ENCODE peak calls at places on chromosome 15, in six cellular contexts. P, A, L, G, M and C are unnamed samples.

GRCh38 chr15:70242962-70243685 is 145.4 kb upstream of the TLE3 start:
- DNase-seq in G (no peak), L (no peak), M (no peak), P (no peak), A (no peak), C (no peak)

GRCh38 chr15:55343168-55343567 is 24.1 kb downstream of the PIGB start:
- DNase-seq in L (no peak), M (no peak), P (no peak), G (no peak), A (no peak), C (no peak)

GRCh38 chr15:94193906-94194305 is 37.5 kb upstream of the MCTP2 start:
- DNase-seq in M (no peak), G (no peak), P (no peak), A (no peak), L (no peak), C (no peak)

GRCh38 chr15:99682455-99682854 is 50.8 kb downstream of the LYSMD4 start:
- DNase-seq in P (no peak), L (no peak), G (peak), A (no peak), M (peak), C (peak)

GRCh38 chr15:55494927-55495326 is 13.1 kb downstream of the DNAAF4 start:
- DNase-seq in A (no peak), G (no peak), L (no peak), P (no peak), M (no peak), C (no peak)

GRCh38 chr15:39920510-39921273 is 626 bp upstream of the GPR176 start:
- DNase-seq in L (peak), P (peak), M (peak), G (peak), A (peak), C (peak)

GRCh38 chr15:25619761-25620160 is 180.9 kb upstream of the UBE3A start:
- DNase-seq in P (no peak), L (no peak), G (no peak), M (no peak), A (no peak), C (no peak)

GRCh38 chr15:66783327-66784124 is 81.5 kb downstream of the SMAD6 start:
- DNase-seq in L (no peak), M (no peak), G (no peak), P (no peak), A (no peak), C (no peak)

GRCh38 chr15:32824777-32825176 is 107.0 kb downstream of the GREM1 start:
- DNase-seq in G (peak), A (no peak), L (no peak), M (peak), P (no peak), C (no peak)

GRCh38 chr15:68612979-68613740 is 34.4 kb downstream of the CORO2B start:
- DNase-seq in A (no peak), M (peak), L (no peak), G (peak), P (no peak), C (no peak)

GRCh38 chr15:57772223-57772957 is 65.9 kb downstream of the POLR2M start:
- DNase-seq in G (peak), A (no peak), P (no peak), L (no peak), M (peak), C (no peak)

GRCh38 chr15:37045859-37046318 is 54.5 kb downstream of the MEIS2 start:
- DNase-seq in L (no peak), G (no peak), A (no peak), P (no peak), M (no peak), C (no peak)

DNA sequence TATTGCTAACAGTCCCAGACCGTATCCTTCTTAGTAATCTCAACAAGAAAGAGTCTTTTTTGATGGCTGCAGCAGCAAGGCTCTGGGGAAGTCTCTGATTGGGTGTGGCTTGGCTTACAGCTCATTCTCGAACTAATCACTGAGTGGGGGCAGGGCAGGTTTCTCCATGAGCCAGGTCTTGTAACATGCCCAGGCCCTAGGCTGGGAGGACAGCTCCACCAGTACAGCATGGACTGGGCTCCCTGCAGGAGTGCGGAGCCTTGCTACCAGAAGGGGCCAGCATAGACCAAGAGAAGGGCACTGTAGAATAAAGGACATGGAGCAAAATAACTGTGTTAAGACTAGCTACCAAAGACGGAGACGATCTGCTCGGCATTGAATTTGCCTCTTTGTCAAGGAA is 7.2 kb downstream of the CD276 start:
- DNase-seq in P (peak), M (peak), L (no peak), A (no peak), G (peak), C (peak)
- TF ChIP-seq CTCF in P (no peak), M (no peak), L (no peak), A (no peak), G (peak), C (no peak)

GRCh38 chr15:90379263-90379662 is 8.8 kb upstream of the IQGAP1 start:
- DNase-seq in P (no peak), L (no peak), M (no peak), G (no peak), A (no peak), C (no peak)

GRCh38 chr15:90387534-90388461 is at the start of gene IQGAP1:
- DNase-seq in M (peak), G (peak), L (peak), P (peak), A (peak), C (peak)

GRCh38 chr15:90386221-90386620 is 1.8 kb upstream of the IQGAP1 start:
- DNase-seq in P (no peak), G (no peak), L (no peak), A (no peak), M (no peak), C (no peak)

GRCh38 chr15:90381515-90381914 is 6.5 kb upstream of the IQGAP1 start:
- DNase-seq in G (no peak), A (no peak), M (no peak), L (no peak), P (no peak), C (no peak)

DNA sequence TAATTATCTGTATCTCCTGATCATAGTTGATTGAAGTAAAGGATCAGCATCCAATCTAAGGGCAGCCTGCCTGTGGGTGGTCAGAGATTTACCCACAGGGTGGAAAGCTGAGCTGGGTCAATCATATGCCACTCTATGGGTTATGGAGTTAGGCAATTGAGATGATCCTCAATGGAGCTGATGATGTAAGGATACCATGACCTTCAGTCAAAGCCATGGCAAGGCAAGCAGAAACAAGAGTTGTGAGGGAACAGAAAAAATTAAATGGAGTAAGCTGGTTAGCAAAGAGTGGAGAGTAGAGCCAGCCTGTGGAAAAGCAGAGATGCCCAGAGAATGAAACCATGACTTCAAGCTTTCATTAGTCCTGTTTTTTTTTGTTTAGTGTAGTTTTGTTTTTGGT is 5.7 kb upstream of the IQGAP1 start:
- DNase-seq in A (no peak), L (no peak), G (no peak), P (no peak), M (no peak), C (no peak)
- TF ChIP-seq CTCF in A (no peak), L (no peak), G (no peak), P (no peak), M (no peak), C (no peak)

GRCh38 chr15:79316864-79317263 is 6.0 kb downstream of the TMED3 start:
- DNase-seq in G (no peak), L (no peak), M (no peak), A (no peak), P (no peak), C (no peak)
- TF ChIP-seq CTCF in G (no peak), L (no peak), M (no peak), A (no peak), P (no peak), C (no peak)

GRCh38 chr15:96353931-96354730 is 23.6 kb downstream of the NR2F2 start:
- DNase-seq in P (no peak), A (peak), L (peak), G (peak), M (no peak), C (no peak)
- TF ChIP-seq CTCF in P (no peak), A (peak), L (peak), G (peak), M (peak), C (peak)

DNA sequence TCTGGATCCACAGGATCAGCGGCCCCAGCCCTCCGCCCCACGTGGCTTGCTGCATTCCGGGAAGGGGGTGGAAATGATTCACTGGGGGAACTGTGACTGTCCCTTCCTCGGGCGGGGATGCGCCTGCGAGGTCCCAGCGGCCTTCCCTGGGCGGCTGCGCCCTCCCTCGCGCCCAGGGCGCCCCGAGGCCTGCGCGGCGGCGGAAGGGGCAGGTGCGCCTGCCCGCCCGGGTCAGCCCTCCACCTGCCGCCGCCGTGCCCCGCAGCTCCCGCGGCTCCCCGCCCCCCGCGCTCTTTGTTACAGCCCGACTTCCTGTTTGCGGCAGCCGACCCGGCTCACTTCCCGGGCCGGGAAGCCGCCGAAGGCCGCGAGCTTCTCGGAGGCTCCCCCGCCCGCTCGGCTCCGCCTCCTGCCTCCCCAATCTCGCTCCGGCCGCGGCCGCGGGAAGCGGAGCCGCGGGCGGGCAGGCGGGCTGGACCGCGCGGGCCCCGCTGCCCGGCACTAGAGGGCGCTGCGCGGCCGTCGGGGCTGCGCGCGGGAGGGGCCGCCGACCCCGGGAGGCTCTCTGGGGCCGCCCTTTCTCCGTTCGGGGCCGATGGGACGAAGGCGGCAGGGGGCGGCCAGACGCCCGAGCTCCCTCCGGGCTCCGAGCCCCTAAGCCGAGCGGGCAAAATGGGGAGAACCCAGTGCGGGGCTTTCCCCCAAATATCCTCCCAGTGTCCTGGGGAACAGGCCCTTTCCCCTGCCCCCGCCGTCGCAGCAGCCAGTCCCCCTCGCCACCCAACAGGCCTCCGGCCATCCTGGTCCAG is 11.5 kb upstream of the CHAC1 start:
- DNase-seq in G (peak), L (peak), P (peak), M (peak), A (no peak), C (no peak)
- TF ChIP-seq CTCF in G (peak), L (peak), P (peak), M (peak), A (peak), C (no peak)

DNA sequence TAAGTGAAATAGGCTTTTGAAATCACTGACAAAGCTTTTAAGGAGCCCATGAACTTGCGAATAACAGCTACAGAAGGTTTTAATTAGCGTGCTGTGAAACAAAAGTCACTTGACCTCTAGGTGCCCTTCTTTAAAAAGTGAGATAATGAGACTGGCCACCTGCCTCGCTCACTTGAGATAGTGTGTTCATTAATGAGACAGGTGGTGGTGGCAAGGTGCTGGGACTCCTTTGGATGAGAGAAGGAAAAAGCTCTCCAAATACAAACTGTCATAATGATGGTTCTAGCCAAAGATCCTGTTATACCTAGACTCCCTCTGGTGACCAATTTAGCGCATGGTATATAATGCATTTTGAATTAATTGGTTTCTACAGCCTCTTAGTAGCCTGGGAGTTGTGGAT is 22.7 kb upstream of the IREB2 start:
- DNase-seq in P (no peak), A (no peak), G (peak), L (no peak), M (peak), C (no peak)
- TF ChIP-seq CTCF in P (no peak), A (peak), G (peak), L (peak), M (peak), C (peak)

DNA sequence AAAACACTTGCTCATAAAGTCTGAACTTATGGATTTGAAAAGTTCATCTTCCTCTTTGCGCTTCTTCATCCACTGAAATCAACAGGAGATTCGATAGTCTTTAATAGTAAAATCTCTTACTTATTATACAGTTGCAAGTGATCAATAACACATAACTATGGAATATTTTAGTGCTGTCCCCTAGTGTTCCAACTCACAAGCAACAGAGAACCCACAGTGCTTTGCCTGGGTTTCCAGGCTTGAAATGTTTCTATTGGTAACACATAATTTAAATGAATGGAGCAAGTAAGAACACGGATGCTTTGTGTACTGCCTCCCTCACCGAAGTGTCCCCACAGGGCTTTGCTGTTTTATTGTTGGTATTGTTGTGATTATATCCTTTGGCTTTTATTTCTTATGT is 93.5 kb downstream of the WDR72 start:
- DNase-seq in P (no peak), A (no peak), G (no peak), M (no peak), L (no peak), C (no peak)
- TF ChIP-seq CTCF in P (no peak), A (peak), G (no peak), M (no peak), L (peak), C (no peak)